ENCODE peak calls at places on chromosomes 1 and 21, in eight cellular contexts. C is Karpas-422; M is lower lobe of right lung; L is effector memory CD4-positive, alpha-beta T cell; X is PC-3; B is ovary; F is hepatocyte; Z is heart left ventricle. E is an unnamed sample. For H3K4me1, the result is how much of the 10 kb centered on the place peaks cover.

GRCh38 chr1:238960071-238960470 is 426.3 kb upstream of the CHRM3 start:
- DNase-seq in C (no peak), M (no peak), L (no peak), X (peak), B (no peak), F (no peak), Z (no peak), E (peak)

GRCh38 chr1:91224878-91225277 is 179.8 kb downstream of the HFM1 start:
- DNase-seq in C (no peak), M (no peak), L (no peak), X (no peak), B (no peak), F (no peak), Z (no peak), E (no peak)

GRCh38 chr1:197919523-197920301 is 2.5 kb downstream of the LHX9 start:
- DNase-seq in C (no peak), M (peak), L (no peak), X (no peak), B (no peak), F (no peak), Z (no peak), E (no peak)

GRCh38 chr1:160127865-160128523 is 12.4 kb downstream of the ATP1A2 start:
- DNase-seq in C (no peak), M (no peak), L (no peak), X (peak), B (no peak), F (peak), Z (peak), E (no peak)

GRCh38 chr1:44976252-44976651 is 10.1 kb downstream of the EIF2B3 start:
- DNase-seq in C (no peak), M (no peak), L (no peak), X (no peak), B (no peak), F (no peak), Z (no peak), E (no peak)

GRCh38 chr1:29120955-29121485 is 2.7 kb downstream of the TMEM200B start:
- DNase-seq in C (peak), M (peak), L (peak), X (no peak), B (peak), F (peak), Z (no peak), E (no peak)

GRCh38 chr1:162992945-162993344 is 76.2 kb upstream of the RGS4 start:
- DNase-seq in C (no peak), M (no peak), L (no peak), X (no peak), B (no peak), F (no peak), Z (no peak), E (no peak)

GRCh38 chr1:236395780-236396664 is 1.9 kb downstream of the EDARADD start:
- DNase-seq in C (no peak), M (no peak), L (no peak), X (no peak), B (no peak), F (no peak), Z (no peak), E (no peak)

GRCh38 chr1:20190256-20190655 is 3.9 kb upstream of the PLA2G2C start:
- DNase-seq in C (no peak), M (no peak), L (no peak), X (no peak), B (no peak), F (no peak), Z (no peak), E (no peak)

GRCh38 chr1:22978299-22978698 is 5.6 kb upstream of the LACTBL1 start:
- DNase-seq in C (no peak), M (no peak), L (no peak), X (peak), B (no peak), F (no peak), Z (no peak), E (no peak)

GRCh38 chr1:114079596-114080190 is 74.0 kb downstream of the SYT6 start:
- DNase-seq in C (no peak), M (no peak), L (no peak), X (peak), B (no peak), F (no peak), Z (no peak), E (no peak)

GRCh38 chr1:206735553-206736031 is 35.0 kb upstream of the IL19 start:
- DNase-seq in C (no peak), M (no peak), L (no peak), X (no peak), B (peak), F (no peak), Z (no peak), E (no peak)

GRCh38 chr1:45272943-45273342 is 53.8 kb upstream of the HPDL start:
- DNase-seq in C (no peak), M (no peak), L (no peak), X (peak), B (no peak), F (no peak), Z (no peak), E (no peak)

GRCh38 chr1:222004784-222005183 is 262.9 kb upstream of the DUSP10 start:
- DNase-seq in C (no peak), M (no peak), L (no peak), X (no peak), B (no peak), F (no peak), Z (no peak), E (no peak)

GRCh38 chr1:231705860-231706553 is 79.4 kb downstream of the DISC1 start:
- DNase-seq in C (no peak), M (no peak), L (no peak), X (no peak), B (no peak), F (no peak), Z (no peak), E (no peak)

GRCh38 chr1:42973304-42973703 is 14.6 kb upstream of the SLC2A1 start:
- DNase-seq in C (peak), M (no peak), L (no peak), X (peak), B (no peak), F (peak), Z (peak), E (no peak)

GRCh38 chr1:172286629-172287076 is 133.8 kb upstream of the C1orf105 start:
- DNase-seq in C (no peak), M (no peak), L (no peak), X (peak), B (no peak), F (no peak), Z (peak), E (no peak)

GRCh38 chr1:239982762-239983161 is 108.9 kb upstream of the FMN2 start:
- DNase-seq in C (no peak), M (no peak), L (no peak), X (no peak), B (no peak), F (no peak), Z (no peak), E (no peak)

GRCh38 chr1:11873954-11874562 is 15.3 kb upstream of the NPPB start:
- DNase-seq in C (no peak), M (no peak), L (no peak), X (no peak), B (no peak), F (no peak), Z (peak), E (no peak)

GRCh38 chr21:25997788-25998611 is 172.6 kb downstream of the APP start:
- DNase-seq in C (no peak), M (no peak), L (no peak), X (peak), B (no peak), F (peak), Z (no peak), E (no peak)

GRCh38 chr1:246280551-246280950 is 226.5 kb downstream of the SMYD3 start:
- DNase-seq in C (peak), M (no peak), L (no peak), X (peak), B (no peak), F (peak), Z (no peak), E (no peak)

GRCh38 chr21:32256873-32257620 is 21.8 kb downstream of the MIS18A start:
- DNase-seq in C (no peak), M (no peak), L (no peak), X (peak), B (peak), F (peak), Z (peak), E (no peak)

GRCh38 chr1:238484121-238484520 is 593.4 kb upstream of the ZP4 start:
- DNase-seq in C (no peak), M (no peak), L (no peak), X (peak), B (no peak), F (no peak), Z (no peak), E (no peak)

GRCh38 chr1:61104213-61104612 is 21.9 kb downstream of the NFIA start:
- DNase-seq in C (no peak), M (no peak), L (no peak), X (no peak), B (no peak), F (no peak), Z (no peak), E (no peak)

GRCh38 chr1:115275216-115275615 is 62.8 kb downstream of the NGF start:
- DNase-seq in C (peak), M (no peak), L (no peak), X (peak), B (no peak), F (no peak), Z (no peak), E (no peak)

GRCh38 chr1:223831755-223832636 is 13.8 kb downstream of the TP53BP2 start:
- DNase-seq in C (no peak), M (no peak), L (no peak), X (peak), B (no peak), F (no peak), Z (no peak), E (no peak)

GRCh38 chr1:43452789-43453441 is 816 bp downstream of the HYI start:
- DNase-seq in C (no peak), M (no peak), L (no peak), X (peak), B (peak), F (peak), Z (no peak), E (no peak)

GRCh38 chr1:13930151-13930550 is 230.2 kb downstream of the PRDM2 start:
- DNase-seq in C (peak), M (no peak), L (no peak), X (peak), B (no peak), F (no peak), Z (no peak), E (no peak)

GRCh38 chr1:27595597-27595996 is 8.3 kb downstream of the AHDC1 start:
- DNase-seq in C (no peak), M (no peak), L (no peak), X (no peak), B (no peak), F (no peak), Z (no peak), E (no peak)

GRCh38 chr1:27592600-27593340 is 11.2 kb downstream of the AHDC1 start:
- DNase-seq in C (no peak), M (no peak), L (no peak), X (no peak), B (no peak), F (no peak), Z (no peak), E (no peak)

GRCh38 chr1:27592191-27592590 is 11.8 kb downstream of the AHDC1 start:
- DNase-seq in C (no peak), M (no peak), L (no peak), X (no peak), B (no peak), F (no peak), Z (no peak), E (no peak)

GRCh38 chr1:27594542-27595510 is 9.1 kb downstream of the AHDC1 start:
- DNase-seq in C (no peak), M (no peak), L (no peak), X (no peak), B (no peak), F (no peak), Z (no peak), E (no peak)

GRCh38 chr1:27593341-27594326 is 10.3 kb downstream of the AHDC1 start:
- DNase-seq in C (no peak), M (no peak), L (no peak), X (no peak), B (no peak), F (no peak), Z (no peak), E (no peak)
- H3K4me1 ChIP-seq in C (under half), M (half or more), L (under half), X (under half), B (half or more), F (half or more), Z (half or more), E (under half)

DNA sequence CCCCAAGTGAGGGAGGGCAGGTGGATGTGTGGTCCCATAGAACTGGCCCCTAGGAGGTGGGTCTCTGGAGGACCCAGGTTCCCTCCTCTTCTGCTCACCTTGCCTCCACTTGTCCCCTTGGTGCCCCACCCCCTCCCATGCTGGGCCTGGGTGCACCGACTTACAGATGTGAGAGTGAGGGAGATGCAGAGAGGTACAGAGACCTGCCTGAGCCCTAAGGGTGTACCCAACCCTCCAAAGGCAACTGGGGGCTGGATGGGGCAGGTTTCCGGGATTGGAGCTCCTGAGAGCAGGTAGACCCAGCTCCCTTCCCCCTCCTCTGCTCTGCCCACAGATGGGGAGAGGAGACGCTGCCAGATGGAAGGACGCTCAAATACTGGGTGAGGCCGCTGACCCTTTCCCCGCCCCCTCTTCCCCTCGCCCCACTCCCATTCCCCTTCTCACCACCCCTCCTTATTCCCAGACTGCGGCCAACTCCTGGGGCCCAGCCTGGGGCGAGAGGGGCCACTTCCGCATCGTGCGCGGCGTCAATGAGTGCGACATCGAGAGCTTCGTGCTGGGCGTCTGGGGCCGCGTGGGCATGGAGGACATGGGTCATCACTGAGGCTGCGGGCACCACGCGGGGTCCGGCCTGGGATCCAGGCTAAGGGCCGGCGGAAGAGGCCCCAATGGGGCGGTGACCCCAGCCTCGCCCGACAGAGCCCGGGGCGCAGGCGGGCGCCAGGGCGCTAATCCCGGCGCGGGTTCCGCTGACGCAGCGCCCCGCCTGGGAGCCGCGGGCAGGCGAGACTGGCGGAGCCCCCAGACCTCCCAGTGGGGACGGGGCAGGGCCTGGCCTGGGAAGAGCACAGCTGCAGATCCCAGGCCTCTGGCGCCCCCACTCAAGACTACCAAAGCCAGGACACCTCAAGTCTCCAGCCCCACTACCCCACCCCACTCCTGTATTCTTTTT is 10.3 kb downstream of the TINAGL1 start:
- DNase-seq in C (no peak), M (no peak), L (no peak), X (no peak), B (no peak), F (no peak), Z (no peak), E (no peak)
- H3K4me1 ChIP-seq in C (under half), M (half or more), L (under half), X (half or more), B (under half), F (under half), Z (half or more), E (under half)

DNA sequence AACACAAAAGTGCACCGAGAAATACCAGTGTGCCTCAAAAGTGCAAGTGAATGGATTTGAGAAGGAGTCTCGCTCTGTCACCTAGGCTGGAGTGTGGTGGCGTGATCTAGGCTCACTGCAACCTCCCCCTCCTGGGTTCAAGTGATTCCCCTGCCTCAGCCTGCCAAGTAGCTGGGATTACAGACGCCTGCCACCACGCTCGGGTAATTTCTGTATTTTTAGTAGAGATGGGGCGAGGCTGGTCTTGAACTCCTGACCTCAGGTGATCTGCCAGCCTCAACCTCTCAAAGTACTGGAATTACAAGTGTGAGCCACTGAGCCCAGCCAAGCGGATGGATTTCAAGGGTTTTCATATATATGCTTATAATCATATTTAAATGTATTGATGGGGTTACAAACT is 35.8 kb downstream of the PRRX1 start:
- DNase-seq in C (no peak), M (no peak), L (no peak), X (no peak), B (no peak), F (no peak), Z (no peak), E (no peak)
- H3K4me1 ChIP-seq in C (under half), M (under half), L (under half), X (under half), B (under half), F (under half), Z (under half), E (under half)

GRCh38 chr1:18009729-18010075 is 97.9 kb upstream of the IGSF21 start:
- DNase-seq in C (no peak), M (no peak), L (no peak), X (no peak), B (no peak), F (no peak), Z (no peak), E (no peak)
- H3K4me1 ChIP-seq in C (under half), M (under half), L (under half), X (under half), B (under half), F (under half), Z (under half), E (under half)

GRCh38 chr1:230163205-230163604 is 96.2 kb downstream of the GALNT2 start:
- DNase-seq in C (no peak), M (no peak), L (no peak), X (peak), B (no peak), F (peak), Z (peak), E (no peak)
- H3K4me1 ChIP-seq in C (under half), M (under half), L (under half), X (under half), B (under half), F (under half), Z (under half), E (under half)

DNA sequence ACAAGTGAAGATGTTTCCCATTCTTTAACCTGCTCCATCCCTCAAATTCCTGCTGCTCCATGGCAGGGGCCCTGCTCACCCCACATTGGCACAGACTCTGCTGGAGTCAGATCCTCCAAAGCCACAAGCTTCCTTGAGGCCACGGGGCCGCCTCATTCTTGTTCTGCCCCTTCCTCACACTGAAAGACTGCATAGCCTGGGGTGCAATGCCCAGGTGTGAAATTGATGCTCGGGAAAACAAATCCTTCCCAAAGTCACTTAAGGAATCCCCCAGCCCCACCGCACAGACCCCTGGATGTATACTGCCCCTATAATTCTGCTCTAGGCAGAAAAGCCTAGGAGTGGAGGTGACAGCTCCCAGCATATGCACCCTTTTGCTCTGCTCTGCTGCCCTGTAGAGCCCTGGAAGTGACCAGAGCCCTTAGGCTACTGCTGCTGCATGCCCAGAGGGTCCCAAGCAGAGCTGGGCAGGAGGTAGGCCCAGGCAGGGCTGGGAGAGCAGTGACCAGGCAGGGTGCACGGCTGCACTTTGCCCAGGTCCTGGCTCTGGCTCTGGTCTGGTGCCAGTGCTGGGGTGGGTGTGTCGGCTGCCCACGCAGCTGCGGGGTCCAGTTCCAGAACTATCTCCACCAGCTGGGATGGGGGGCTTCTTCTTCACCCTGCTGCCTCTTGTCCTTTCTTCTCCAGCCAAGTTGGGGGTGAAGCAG is 1.6 kb downstream of the HES2 start:
- DNase-seq in C (no peak), M (no peak), L (no peak), X (no peak), B (no peak), F (no peak), Z (no peak), E (no peak)
- H3K4me1 ChIP-seq in C (under half), M (under half), L (under half), X (half or more), B (under half), F (under half), Z (under half), E (under half)

GRCh38 chr1:79226963-79227362 is 220.4 kb upstream of the ADGRL4 start:
- DNase-seq in C (no peak), M (no peak), L (no peak), X (no peak), B (no peak), F (no peak), Z (no peak), E (no peak)
- H3K4me1 ChIP-seq in C (under half), M (under half), L (under half), X (under half), B (under half), F (under half), Z (under half), E (under half)

E was measured in RWPE2.